ENCODE peak calls at places on chromosomes 5 and 9, in seven cellular contexts. Y is upper lobe of left lung, W is GM12878, U is stomach, X is A549, C is breast epithelium, N is right lobe of liver. K is an unnamed sample.
A peak's percentile ranks its signal among the peaks of the same experiment; 100 is the strongest.

GRCh38 chr5:115432691-115433090 is 111.9 kb downstream of the FEM1C start:
- DNase-seq in U (no peak), X (no peak), Y (no peak), N (no peak), W (no peak), C (no peak), K (no peak)

GRCh38 chr5:137695651-137696428 is 40.0 kb downstream of the KLHL3 start:
- DNase-seq in C (no peak), N (no peak), U (no peak), W (no peak), X (no peak), Y (peak; percentile 34), K (no peak)

GRCh38 chr9:83151627-83152137 is 88.7 kb upstream of the RASEF start:
- DNase-seq in N (no peak), C (no peak), Y (no peak), X (no peak), W (no peak), U (peak; percentile 29), K (no peak)

GRCh38 chr5:77129386-77129785 is 42.3 kb upstream of the ZBED3 start:
- DNase-seq in Y (no peak), N (peak; percentile 49), C (no peak), X (peak; percentile 47), U (no peak), W (no peak), K (no peak)

GRCh38 chr9:121269030-121269887 is 1.3 kb downstream of the GSN start:
- DNase-seq in C (no peak), X (no peak), Y (no peak), N (no peak), U (peak; percentile 61), W (no peak), K (no peak)

GRCh38 chr5:151448038-151448985 is 909 bp downstream of the SLC36A1 start:
- DNase-seq in Y (no peak), U (peak; percentile 43), X (peak; percentile 13), W (no peak), N (peak; percentile 51), C (no peak), K (no peak)

GRCh38 chr9:38141751-38142150 is 72.7 kb upstream of the SHB start:
- DNase-seq in Y (no peak), N (no peak), X (peak; percentile 21), C (no peak), W (no peak), U (no peak), K (no peak)

GRCh38 chr5:138470322-138471285 is 5.3 kb downstream of the EGR1 start:
- DNase-seq in N (no peak), Y (no peak), X (no peak), W (no peak), C (no peak), U (no peak), K (no peak)

GRCh38 chr5:21263361-21263760 is 1275.4 kb upstream of the CDH18 start:
- DNase-seq in X (no peak), U (no peak), Y (no peak), W (no peak), C (no peak), N (no peak), K (no peak)

GRCh38 chr9:6007770-6008168 is 7.7 kb downstream of the RANBP6 start:
- DNase-seq in W (no peak), X (peak; percentile 82), U (peak; percentile 74), N (peak; percentile 82), Y (peak; percentile 97), C (peak; percentile 73), K (peak; percentile 46)

GRCh38 chr9:34200092-34200491 is 21.2 kb downstream of the UBAP1 start:
- DNase-seq in X (no peak), C (no peak), Y (no peak), W (no peak), N (no peak), U (no peak), K (no peak)

GRCh38 chr5:66306105-66306843 is 162.2 kb downstream of the SREK1 start:
- DNase-seq in C (no peak), W (no peak), Y (no peak), X (peak; percentile 66), N (peak; percentile 63), U (peak; percentile 48), K (no peak)

GRCh38 chr5:161372682-161373344 is 173.7 kb downstream of the GABRB2 start:
- DNase-seq in U (no peak), N (no peak), W (peak; percentile 42), X (no peak), Y (no peak), C (no peak), K (no peak)

GRCh38 chr9:115964710-115965347 is 188.8 kb upstream of the PAPPA start:
- DNase-seq in C (no peak), U (no peak), X (no peak), N (no peak), Y (no peak), W (no peak), K (no peak)

GRCh38 chr9:95351051-95351450 is 33.5 kb upstream of the FANCC start:
- DNase-seq in Y (peak; percentile 70), W (no peak), X (no peak), C (no peak), U (no peak), N (no peak), K (no peak)

GRCh38 chr9:19992556-19992955 is 203.7 kb upstream of the SLC24A2 start:
- DNase-seq in U (no peak), Y (no peak), X (no peak), W (no peak), C (no peak), N (no peak), K (no peak)

GRCh38 chr5:149210968-149211495 is 60.6 kb upstream of the AFAP1L1 start:
- DNase-seq in C (no peak), N (no peak), U (no peak), W (no peak), Y (no peak), X (no peak), K (no peak)

GRCh38 chr9:126790561-126790960 is 14.3 kb upstream of the ZBTB43 start:
- DNase-seq in U (no peak), C (no peak), Y (no peak), W (no peak), X (no peak), N (peak; percentile 76), K (no peak)

GRCh38 chr5:80937591-80937990 is 22.6 kb upstream of the RASGRF2 start:
- DNase-seq in U (no peak), W (no peak), N (no peak), X (peak; percentile 17), C (no peak), Y (no peak), K (no peak)

GRCh38 chr5:160260881-160261815 is 31.8 kb downstream of the FABP6 start:
- DNase-seq in U (peak; percentile 74), N (no peak), W (no peak), Y (no peak), C (no peak), X (peak; percentile 34), K (no peak)

GRCh38 chr5:173759696-173760095 is 128.5 kb upstream of the CPEB4 start:
- DNase-seq in Y (no peak), W (no peak), X (no peak), U (no peak), N (no peak), C (no peak), K (no peak)

DNA sequence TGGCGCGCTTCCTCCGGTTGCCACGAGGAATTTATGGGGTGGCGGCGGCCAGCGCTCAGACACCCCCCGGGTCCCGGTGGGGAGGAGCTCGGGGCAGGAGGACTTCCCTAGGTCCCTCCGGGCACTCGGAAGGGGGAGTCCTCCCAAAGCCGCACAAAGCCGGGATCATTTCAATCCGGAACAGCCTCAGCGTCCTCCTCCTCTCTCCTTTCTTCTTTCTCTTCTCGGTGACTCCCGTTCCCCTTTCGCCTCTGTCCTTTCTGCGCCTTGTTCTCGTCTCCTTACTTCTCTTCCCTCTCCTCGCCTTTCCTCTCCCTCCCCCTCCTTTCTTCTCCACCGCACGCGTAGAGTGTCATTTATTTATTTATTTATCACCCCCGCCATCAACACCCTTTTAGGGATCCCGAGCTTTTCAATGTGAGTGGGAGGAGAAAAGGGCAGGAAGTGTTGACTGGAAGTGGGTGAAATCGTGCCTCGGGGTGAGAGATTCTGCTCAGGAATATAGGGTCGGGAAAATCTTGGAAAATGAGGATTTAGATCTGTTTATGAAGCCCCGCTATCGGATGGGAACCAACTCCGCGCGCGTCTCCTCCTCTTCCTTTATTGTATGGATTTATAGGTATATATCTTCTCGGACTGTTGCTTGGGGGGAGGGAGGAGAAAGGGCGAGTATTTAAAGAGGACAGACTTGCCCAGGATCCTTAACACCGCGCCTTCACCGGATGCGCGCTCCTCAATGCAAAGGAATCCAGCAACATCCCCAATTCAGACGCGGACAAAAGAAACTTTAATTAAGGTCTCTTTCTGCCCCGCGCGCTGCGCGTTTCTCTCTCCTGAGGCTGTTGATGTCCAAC is 2.0 kb upstream of the ZNF462 start:
- DNase-seq in N (peak; percentile 45), C (peak; percentile 60), W (no peak), Y (peak; percentile 82), X (peak; percentile 14), U (no peak), K (no peak)
- H3K4me3 ChIP-seq in N (peak overlapping the region; percentile 25), C (peak overlapping the region; percentile 77), W (no peak overlapping the region), Y (peak overlapping the region; percentile 77), X (peak overlapping the region; percentile 81), U (peak overlapping the region; percentile 75), K (peak overlapping the region; percentile 89)

DNA sequence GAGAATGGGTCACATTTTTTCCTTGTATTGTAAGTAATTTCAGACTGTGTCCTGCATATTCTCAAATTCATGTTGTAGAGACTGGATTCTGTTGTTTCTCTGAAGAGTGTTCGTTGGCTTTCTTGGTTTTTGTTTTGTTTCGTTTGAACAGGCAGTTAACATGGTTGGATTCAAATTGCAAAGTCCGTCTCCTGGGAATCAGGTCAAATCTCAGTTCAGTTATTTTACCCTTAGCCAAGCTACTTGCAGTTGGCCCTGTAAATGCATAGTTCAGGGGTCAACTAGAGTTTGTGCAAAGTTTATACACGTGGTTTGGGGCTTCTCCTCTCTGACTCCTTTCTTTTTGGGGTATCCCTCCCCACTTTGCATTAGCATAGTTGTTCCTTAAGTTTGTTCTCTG is 21.7 kb upstream of the FBXW11 start:
- DNase-seq in W (no peak), Y (no peak), C (no peak), N (peak; percentile 55), X (no peak), U (no peak), K (no peak)
- TF ChIP-seq POLR2A in W (no peak), Y (no peak), C (no peak), N (no peak), X (no peak), U (no peak), K (no peak)

GRCh38 chr5:14684757-14685156 is 20.2 kb downstream of the OTULIN start:
- DNase-seq in Y (no peak), U (no peak), X (no peak), C (no peak), W (no peak), N (peak; percentile 94), K (no peak)
- H3K27ac ChIP-seq in Y (no peak overlapping the region), U (no peak overlapping the region), X (no peak overlapping the region), C (peak overlapping the region; percentile 68), W (no peak overlapping the region), N (peak overlapping the region; percentile 84), K (no peak overlapping the region)

DNA sequence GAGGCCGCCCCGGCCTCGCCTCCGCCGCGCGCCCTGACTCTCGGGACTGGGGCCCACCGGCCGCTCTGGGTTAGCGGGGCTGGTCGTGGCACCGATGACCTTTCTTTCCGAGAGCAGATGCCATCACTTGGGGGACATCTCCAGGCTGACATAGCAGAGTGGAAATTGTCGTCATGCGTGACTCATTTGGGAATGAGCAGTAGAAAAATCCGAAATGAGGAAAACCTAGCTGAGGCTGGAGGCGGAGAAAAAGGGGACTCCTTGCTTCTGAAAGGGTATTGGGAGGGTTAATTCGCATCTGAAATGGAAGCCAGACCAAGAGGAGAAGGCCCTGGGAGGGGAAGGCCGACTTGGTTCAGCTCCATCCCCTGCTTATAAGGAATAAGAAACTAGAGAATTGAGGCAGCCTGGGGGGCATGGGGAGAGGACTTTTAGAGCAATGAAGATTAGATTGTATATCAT is 391 bp upstream of the ELOVL7 start:
- DNase-seq in Y (no peak), U (no peak), C (no peak), N (no peak), W (no peak), X (no peak), K (no peak)
- H3K4me3 ChIP-seq in Y (peak overlapping the region; percentile 84), U (peak overlapping the region; percentile 71), C (peak overlapping the region; percentile 86), N (peak overlapping the region; percentile 66), W (peak overlapping the region; percentile 94), X (peak overlapping the region; percentile 97), K (peak overlapping the region; percentile 62)